ENCODE peak calls at places on chromosome 22, in eight cellular contexts. Q is HTR-8/SVneo; V is activated CD8-positive, alpha-beta T cell treated with anti-CD3 and anti-CD28 coated beads, Interleukin-2, amount 10 ng/mL, durations not matched to agents 7 days and 5 days; K is IMR-90; C is GM13977; J is GM10248; O is NCI-H1092; T is GM23338. L is an unnamed sample.

GRCh38 chr22:48752451-48753380 is 1075.0 kb downstream of the BRD1 start:
- DNase-seq in O (no peak), K (no peak), C (peak; percentile 26), Q (no peak), J (no peak), V (peak; percentile 12), T (no peak), L (no peak)

GRCh38 chr22:17707526-17707925 is 66.7 kb downstream of the BID start:
- DNase-seq in J (no peak), V (no peak), Q (no peak), C (no peak), K (no peak), T (no peak), O (no peak), L (no peak)

GRCh38 chr22:35756722-35757121 is 39.0 kb downstream of the APOL5 start:
- DNase-seq in J (no peak), K (no peak), C (no peak), O (no peak), V (no peak), T (no peak), Q (no peak), L (no peak)

GRCh38 chr22:39908737-39909136 is 7.9 kb downstream of the GRAP2 start:
- DNase-seq in T (no peak), K (peak; percentile 8), C (no peak), J (no peak), O (no peak), V (peak; percentile 60), Q (no peak), L (peak; percentile 14)

GRCh38 chr22:41288245-41288946 is 2.4 kb upstream of the RANGAP1 start:
- DNase-seq in K (peak; percentile 88), T (peak; percentile 41), V (no peak), Q (peak; percentile 68), C (no peak), J (no peak), O (no peak), L (peak; percentile 53)

GRCh38 chr22:50702261-50702671 is 29.6 kb downstream of the SHANK3 start:
- DNase-seq in C (no peak), J (no peak), O (no peak), T (no peak), V (peak; percentile 27), Q (no peak), K (no peak), L (no peak)

GRCh38 chr22:26168199-26168915 is 905 bp upstream of the SEZ6L start:
- DNase-seq in Q (no peak), K (no peak), T (peak; percentile 54), O (peak; percentile 44), V (no peak), C (no peak), J (no peak), L (no peak)

GRCh38 chr22:35930933-35931332 is 97.7 kb downstream of the RBFOX2 start:
- DNase-seq in J (peak; percentile 41), Q (peak; percentile 51), C (peak; percentile 50), K (peak; percentile 80), O (peak; percentile 43), V (no peak), T (peak; percentile 56), L (peak; percentile 67)

GRCh38 chr22:26629988-26630761 is 8.4 kb downstream of the CRYBA4 start:
- DNase-seq in O (no peak), C (no peak), Q (no peak), V (no peak), K (no peak), T (peak; percentile 29), J (no peak), L (no peak)

GRCh38 chr22:29987143-29987542 is 93.1 kb upstream of the HORMAD2 start:
- DNase-seq in C (no peak), T (no peak), J (no peak), K (no peak), Q (no peak), O (no peak), V (no peak), L (no peak)

GRCh38 chr22:29108137-29108536 is 35.3 kb downstream of the KREMEN1 start:
- DNase-seq in V (no peak), Q (peak; percentile 46), O (no peak), T (no peak), K (peak; percentile 58), J (no peak), C (no peak), L (no peak)

GRCh38 chr22:20389288-20389687 is 4.7 kb upstream of the ZNF74 start:
- DNase-seq in C (no peak), O (no peak), Q (no peak), V (no peak), J (no peak), T (no peak), K (no peak), L (no peak)

GRCh38 chr22:45335854-45336492 is 26.2 kb downstream of the FAM118A start:
- DNase-seq in O (no peak), K (no peak), J (no peak), Q (no peak), C (no peak), T (no peak), V (no peak), L (no peak)

GRCh38 chr22:38032681-38033521 is 24.3 kb upstream of the PICK1 start:
- DNase-seq in Q (peak; percentile 64), T (no peak), V (no peak), C (no peak), K (peak; percentile 90), J (no peak), O (no peak), L (peak; percentile 74)

GRCh38 chr22:25804676-25805075 is 62.7 kb downstream of the MYO18B start:
- DNase-seq in T (no peak), V (no peak), O (no peak), J (no peak), C (no peak), Q (no peak), K (no peak), L (no peak)

GRCh38 chr22:23107487-23108323 is 34.1 kb downstream of the RSPH14 start:
- DNase-seq in K (no peak), T (no peak), Q (no peak), V (no peak), C (no peak), J (no peak), O (no peak), L (no peak)

GRCh38 chr22:49157529-49158339 is 669.9 kb downstream of the BRD1 start:
- DNase-seq in T (no peak), J (no peak), O (no peak), K (no peak), Q (no peak), C (no peak), V (no peak), L (no peak)

GRCh38 chr22:19224985-19225384 is 46.4 kb upstream of the SLC25A1 start:
- DNase-seq in K (no peak), Q (no peak), V (no peak), J (no peak), T (no peak), O (no peak), C (no peak), L (no peak)

GRCh38 chr22:20206709-20207215 is 55.9 kb upstream of the CCDC188 start:
- DNase-seq in K (peak; percentile 22), Q (no peak), T (no peak), V (peak; percentile 42), C (no peak), O (no peak), J (no peak), L (peak; percentile 14)

L was measured in brain microvascular endothelial cell.